ENCODE peak calls at places on chromosomes 5 and 9, in six cellular contexts. R, M, C, L, K and W are unnamed samples.
A peak's percentile ranks its signal among the peaks of the same experiment; 100 is the strongest.

GRCh38 chr5:78497573-78498533 is 137.4 kb downstream of the SCAMP1 start:
- DNase-seq in R (peak; percentile 21), M (no peak), C (no peak), L (peak; percentile 36), K (no peak), W (no peak)

GRCh38 chr9:7166074-7166473 is 408.3 kb downstream of the KDM4C start:
- DNase-seq in R (no peak), M (no peak), C (no peak), L (no peak), K (no peak), W (no peak)

GRCh38 chr5:633521-633955 is 21.4 kb downstream of the CEP72 start:
- DNase-seq in R (no peak), M (peak; percentile 11), C (no peak), L (no peak), K (no peak), W (no peak)

GRCh38 chr5:127321465-127321864 is 30.9 kb downstream of the MEGF10 start:
- DNase-seq in R (no peak), M (no peak), C (no peak), L (no peak), K (no peak), W (no peak)

GRCh38 chr5:83917261-83917908 is 196.7 kb upstream of the HAPLN1 start:
- DNase-seq in R (no peak), M (no peak), C (no peak), L (no peak), K (no peak), W (no peak)

GRCh38 chr5:39171647-39172046 is 47.7 kb downstream of the FYB1 start:
- DNase-seq in R (no peak), M (no peak), C (no peak), L (no peak), K (no peak), W (no peak)

GRCh38 chr9:129254566-129255287 is 76.7 kb upstream of the IER5L start:
- DNase-seq in R (no peak), M (no peak), C (no peak), L (no peak), K (no peak), W (no peak)

GRCh38 chr9:134218230-134218629 is 53.9 kb upstream of the RNU6ATAC start:
- DNase-seq in R (no peak), M (no peak), C (no peak), L (no peak), K (no peak), W (no peak)

GRCh38 chr9:2339416-2339815 is 282.2 kb upstream of the VLDLR start:
- DNase-seq in R (no peak), M (no peak), C (no peak), L (no peak), K (no peak), W (no peak)

GRCh38 chr5:55507574-55507973 is 27.2 kb downstream of the PLPP1 start:
- DNase-seq in R (no peak), M (no peak), C (no peak), L (no peak), K (no peak), W (no peak)

GRCh38 chr5:106874974-106875373 is 795.8 kb downstream of the EFNA5 start:
- DNase-seq in R (no peak), M (no peak), C (no peak), L (peak; percentile 65), K (no peak), W (no peak)

GRCh38 chr9:32863291-32863690 is 80.0 kb downstream of the TMEM215 start:
- DNase-seq in R (no peak), M (no peak), C (no peak), L (no peak), K (no peak), W (no peak)

GRCh38 chr5:89451263-89451662 is 568.3 kb upstream of the MEF2C start:
- DNase-seq in R (no peak), M (no peak), C (no peak), L (no peak), K (no peak), W (no peak)

GRCh38 chr9:106575903-106576755 is 286.8 kb upstream of the ZNF462 start:
- DNase-seq in R (no peak), M (no peak), C (no peak), L (no peak), K (no peak), W (no peak)

GRCh38 chr5:123089971-123090640 is 1.1 kb downstream of the PRDM6 start:
- DNase-seq in R (no peak), M (peak; percentile 29), C (no peak), L (no peak), K (no peak), W (peak; percentile 13)

GRCh38 chr5:87195104-87195581 is 72.5 kb upstream of the RASA1 start:
- DNase-seq in R (peak; percentile 25), M (peak; percentile 88), C (no peak), L (no peak), K (no peak), W (peak; percentile 85)

GRCh38 chr5:154010660-154011059 is 28.1 kb downstream of the FAM114A2 start:
- DNase-seq in R (no peak), M (no peak), C (no peak), L (no peak), K (no peak), W (no peak)

GRCh38 chr9:118957585-118957984 is 411.6 kb downstream of the BRINP1 start:
- DNase-seq in R (no peak), M (no peak), C (no peak), L (no peak), K (no peak), W (no peak)

GRCh38 chr5:103469288-103470065 is 93.1 kb downstream of the NUDT12 start:
- DNase-seq in R (no peak), M (peak; percentile 49), C (no peak), L (no peak), K (no peak), W (peak; percentile 53)

GRCh38 chr9:4830699-4831098 is 38.0 kb downstream of the RCL1 start:
- DNase-seq in R (no peak), M (no peak), C (no peak), L (no peak), K (no peak), W (no peak)

GRCh38 chr9:35044071-35044470 is 28.4 kb downstream of the VCP start:
- DNase-seq in R (no peak), M (no peak), C (no peak), L (no peak), K (no peak), W (no peak)

GRCh38 chr9:78006734-78007133 is 24.9 kb downstream of the GNAQ start:
- DNase-seq in R (no peak), M (no peak), C (no peak), L (no peak), K (no peak), W (no peak)

GRCh38 chr5:14237313-14238086 is 94.4 kb downstream of the TRIO start:
- DNase-seq in R (no peak), M (no peak), C (no peak), L (no peak), K (no peak), W (no peak)

GRCh38 chr5:98709681-98710080 is 63.8 kb upstream of the RGMB start:
- DNase-seq in R (no peak), M (no peak), C (no peak), L (no peak), K (no peak), W (no peak)

GRCh38 chr5:115320515-115320914 is 24.1 kb upstream of the CCDC112 start:
- DNase-seq in R (no peak), M (no peak), C (no peak), L (no peak), K (no peak), W (no peak)